ENCODE peak calls at places on chromosomes 3 and 15, in seven cellular contexts. Z is K562, D is esophagus muscularis mucosa, H is HCT116, O is spleen, P is HepG2, Q is breast epithelium. F is an unnamed sample.

GRCh38 chr15:101807345-101807945 is 4.1 kb downstream of the OR4F6 start:
- DNase-seq in Z (no peak), D (no peak), O (no peak), P (no peak), H (no peak), Q (no peak), F (no peak)

GRCh38 chr3:140720242-140720641 is 42.4 kb downstream of the TRIM42 start:
- DNase-seq in H (no peak), D (no peak), P (peak), Q (peak), O (no peak), Z (no peak), F (peak)

GRCh38 chr15:43769584-43770228 is 7.1 kb downstream of the ELL3 start:
- DNase-seq in Q (no peak), O (no peak), D (no peak), Z (peak), P (peak), H (no peak), F (no peak)

GRCh38 chr3:149596136-149596770 is 61.6 kb downstream of the WWTR1 start:
- DNase-seq in H (no peak), Z (no peak), D (no peak), O (no peak), Q (no peak), P (no peak), F (no peak)

GRCh38 chr15:89912674-89913396 is at the start of gene ARPIN:
- DNase-seq in P (peak), Q (no peak), Z (no peak), O (no peak), H (no peak), D (no peak), F (no peak)

GRCh38 chr3:184016820-184017671 is 638 bp downstream of the ABCC5 start:
- DNase-seq in Q (no peak), Z (peak), P (peak), O (peak), H (peak), D (no peak), F (peak)

GRCh38 chr3:184748219-184749135 is 36.6 kb upstream of the MAGEF1 start:
- DNase-seq in Q (no peak), Z (peak), D (no peak), H (peak), O (peak), P (peak), F (no peak)

GRCh38 chr15:52651868-52652267 is 27.3 kb downstream of the ATOSA start:
- DNase-seq in O (peak), H (peak), Q (peak), D (peak), Z (peak), P (peak), F (no peak)

GRCh38 chr3:169769287-169770181 is at the start of gene ACTRT3:
- DNase-seq in Z (no peak), Q (peak), P (peak), H (peak), D (no peak), O (peak), F (no peak)

GRCh38 chr3:52481819-52482521 is 13.2 kb upstream of the STAB1 start:
- DNase-seq in O (no peak), H (no peak), D (no peak), P (no peak), Z (peak), Q (no peak), F (no peak)

GRCh38 chr3:105821433-105821832 is 47.4 kb downstream of the CBLB start:
- DNase-seq in D (no peak), Q (no peak), P (no peak), Z (no peak), H (no peak), O (no peak), F (no peak)

GRCh38 chr3:150391200-150391599 is 16.9 kb upstream of the TSC22D2 start:
- DNase-seq in O (no peak), D (no peak), Z (no peak), H (no peak), Q (no peak), P (no peak), F (no peak)

GRCh38 chr3:150146891-150147761 is 176.4 kb upstream of the PFN2 start:
- DNase-seq in Z (no peak), D (peak), H (no peak), Q (no peak), O (no peak), P (no peak), F (no peak)

GRCh38 chr15:92083190-92083589 is 229.7 kb downstream of the SLCO3A1 start:
- DNase-seq in Z (no peak), D (no peak), P (no peak), Q (no peak), O (no peak), H (no peak), F (no peak)

GRCh38 chr3:102106421-102107097 is 257.2 kb downstream of the NFKBIZ start:
- DNase-seq in H (no peak), Q (no peak), Z (no peak), P (no peak), O (no peak), D (no peak), F (no peak)

GRCh38 chr15:88746451-88746850 is 56.8 kb upstream of the ACAN start:
- DNase-seq in Q (no peak), P (no peak), D (peak), H (no peak), O (no peak), Z (no peak), F (peak)

GRCh38 chr3:133042778-133043177 is 4.6 kb downstream of the TMEM108 start:
- DNase-seq in D (no peak), H (no peak), O (no peak), P (no peak), Q (no peak), Z (no peak), F (no peak)

GRCh38 chr15:85681391-85681790 is 113.3 kb downstream of the KLHL25 start:
- DNase-seq in H (no peak), O (no peak), Q (no peak), P (no peak), Z (no peak), D (no peak), F (no peak)

DNA sequence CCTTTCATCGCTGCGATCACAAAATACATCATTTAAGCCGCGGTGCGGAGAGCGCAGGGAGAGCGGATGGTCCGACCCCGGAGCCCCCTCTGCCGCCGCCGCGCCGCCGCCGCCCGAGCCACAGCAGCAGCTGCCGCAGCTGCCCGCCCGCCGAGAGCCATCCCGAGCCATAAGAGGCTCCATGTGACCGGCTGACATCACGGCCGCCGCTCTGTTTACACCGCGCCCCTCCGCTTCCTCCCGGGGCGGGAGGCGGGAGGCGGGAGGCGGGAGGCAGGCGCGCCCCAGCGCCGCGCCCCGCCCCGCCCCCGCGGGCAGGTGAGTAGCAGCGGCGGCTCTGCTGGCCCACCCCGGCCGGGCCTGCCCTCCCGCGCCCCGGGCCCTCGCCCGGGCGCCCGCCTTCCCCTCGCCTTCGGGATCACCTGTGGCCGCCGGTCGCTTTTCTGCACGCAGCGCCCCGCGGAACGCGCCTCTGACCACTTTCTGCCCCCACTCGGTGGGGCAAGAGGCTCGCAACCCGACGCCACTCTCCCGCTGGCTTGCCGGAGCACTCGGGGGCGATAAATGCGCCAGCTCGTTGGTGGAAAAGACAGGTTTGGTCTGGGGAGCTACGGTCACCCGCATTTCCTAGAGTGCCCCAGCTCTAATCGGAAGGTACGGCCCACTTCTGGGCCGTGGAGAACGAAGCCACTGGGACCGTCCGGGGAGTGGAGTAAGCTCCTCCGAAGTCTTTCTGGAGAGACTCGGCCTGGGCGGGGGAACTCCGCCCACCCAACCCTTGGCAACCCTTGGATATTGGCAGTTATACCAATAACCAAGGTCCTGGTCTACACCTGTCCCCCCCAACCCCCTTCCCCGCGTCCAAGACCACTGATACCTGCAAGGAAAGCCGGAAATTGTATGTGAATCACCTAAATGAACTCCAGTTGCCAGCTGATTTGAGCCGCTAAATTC is 113.7 kb upstream of the ICE2 start:
- DNase-seq in P (peak), Q (peak), O (peak), H (no peak), Z (peak), D (no peak), F (no peak)
- TF ChIP-seq POLR2A in P (peak), Q (peak), O (no peak), H (no peak), Z (no peak), D (peak), F (peak)

GRCh38 chr3:46711770-46712169 is 5.9 kb downstream of the PRSS50 start:
- DNase-seq in Z (no peak), H (no peak), O (no peak), D (no peak), P (no peak), Q (no peak), F (no peak)
- TF ChIP-seq POLR2AphosphoS5 in Z (no peak), H (no peak), O (no peak), D (no peak), P (no peak), Q (no peak), F (no peak)

DNA sequence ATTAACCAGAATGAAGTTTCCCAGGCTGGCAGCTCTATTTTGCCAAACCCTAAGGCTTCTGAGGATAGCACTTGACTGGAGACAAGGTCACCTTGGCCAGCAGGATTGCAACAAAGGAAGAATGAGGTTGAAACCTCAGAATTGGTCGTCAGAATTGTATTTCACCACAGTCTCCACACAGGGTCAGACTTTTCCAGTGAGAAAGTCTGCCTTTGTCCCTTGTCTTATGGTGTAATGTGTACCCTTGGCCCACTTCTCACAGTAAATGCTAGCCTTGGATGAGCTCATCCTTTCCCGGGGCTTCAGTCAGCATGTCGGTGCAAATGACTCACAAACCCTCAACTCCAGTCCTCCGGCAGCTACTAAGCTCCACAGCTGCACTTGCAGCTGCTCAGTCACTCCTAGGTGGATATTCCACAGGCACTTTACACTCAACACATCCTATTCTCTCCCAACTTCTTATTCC is 19.7 kb downstream of the SSR3 start:
- DNase-seq in Q (peak), H (peak), O (no peak), Z (no peak), P (peak), D (no peak), F (peak)
- TF ChIP-seq POLR2A in Q (no peak), H (no peak), O (no peak), Z (no peak), P (peak), D (no peak), F (no peak)

DNA sequence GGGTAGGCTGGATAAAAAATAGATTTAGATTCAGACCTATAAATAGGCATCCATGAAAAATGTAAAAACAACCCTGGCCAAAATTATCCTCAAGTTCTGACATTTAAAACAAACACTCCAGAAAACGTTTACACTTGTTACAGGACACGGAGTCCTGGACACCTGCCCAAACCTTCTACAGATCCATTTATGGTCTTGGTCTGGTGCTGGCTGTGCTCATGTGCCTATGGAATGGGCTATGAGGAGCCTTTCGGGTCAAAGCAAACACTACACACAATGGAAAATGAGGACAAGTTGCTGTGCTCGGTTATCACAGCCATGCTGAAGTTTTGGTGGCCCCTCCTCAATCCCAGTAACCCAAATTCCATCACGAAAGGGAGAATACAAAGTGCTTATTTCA is 108.1 kb downstream of the PDZRN3 start:
- DNase-seq in H (no peak), P (no peak), Z (no peak), D (peak), O (no peak), Q (peak), F (no peak)
- TF ChIP-seq POLR2AphosphoS5 in H (no peak), P (no peak), Z (no peak), D (peak), O (no peak), Q (no peak), F (peak)

GRCh38 chr3:10455515-10455914 is 49.9 kb downstream of the ATP2B2 start:
- DNase-seq in D (no peak), H (no peak), P (no peak), Z (no peak), O (no peak), Q (no peak), F (no peak)

GRCh38 chr3:10456981-10457380 is 48.4 kb downstream of the ATP2B2 start:
- DNase-seq in H (no peak), O (no peak), D (no peak), Z (no peak), Q (no peak), P (no peak), F (no peak)

GRCh38 chr3:10459954-10460754 is 45.2 kb downstream of the ATP2B2 start:
- DNase-seq in O (no peak), D (no peak), Z (peak), Q (peak), P (peak), H (peak), F (no peak)

GRCh38 chr3:10454907-10455306 is 50.5 kb downstream of the ATP2B2 start:
- DNase-seq in P (no peak), H (no peak), Q (no peak), D (no peak), O (no peak), Z (no peak), F (no peak)

GRCh38 chr3:10457560-10457959 is 47.8 kb downstream of the ATP2B2 start:
- DNase-seq in H (no peak), Z (no peak), O (no peak), D (no peak), P (no peak), Q (no peak), F (no peak)
- TF ChIP-seq POLR2A in H (no peak), Z (no peak), O (no peak), D (no peak), P (no peak), Q (no peak), F (no peak)

F was measured in vagina.